ENCODE peak calls at places on chromosome 7, in six cellular contexts. One of them, this sample, is unnamed.

GRCh38 chr7:30562498-30562897 is 32.2 kb upstream of the GARS1 start:
- ATAC-seq in gastrocnemius medialis: no peak
- ATAC-seq in effector memory CD8-positive, alpha-beta T cell: no peak
- ATAC-seq in aorta: no peak
- ATAC-seq in mucosa of descending colon: no peak
- ATAC-seq in upper lobe of right lung: no peak
- ATAC-seq in this sample: no peak

GRCh38 chr7:150965273-150965830 is 12.8 kb downstream of the KCNH2 start:
- ATAC-seq in gastrocnemius medialis: no peak
- ATAC-seq in effector memory CD8-positive, alpha-beta T cell: no peak
- ATAC-seq in aorta: no peak
- ATAC-seq in mucosa of descending colon: no peak
- ATAC-seq in upper lobe of right lung: no peak
- ATAC-seq in this sample: no peak

GRCh38 chr7:16026253-16027020 is 340.0 kb upstream of the MEOX2 start:
- ATAC-seq in gastrocnemius medialis: no peak
- ATAC-seq in effector memory CD8-positive, alpha-beta T cell: no peak
- ATAC-seq in aorta: peak; percentile 33
- ATAC-seq in mucosa of descending colon: no peak
- ATAC-seq in upper lobe of right lung: no peak
- ATAC-seq in this sample: no peak

GRCh38 chr7:47195641-47196040 is 386.3 kb downstream of the TNS3 start:
- ATAC-seq in gastrocnemius medialis: no peak
- ATAC-seq in effector memory CD8-positive, alpha-beta T cell: no peak
- ATAC-seq in aorta: no peak
- ATAC-seq in mucosa of descending colon: no peak
- ATAC-seq in upper lobe of right lung: no peak
- ATAC-seq in this sample: no peak

GRCh38 chr7:21960922-21961321 is 15.2 kb upstream of the CDCA7L start:
- ATAC-seq in gastrocnemius medialis: no peak
- ATAC-seq in effector memory CD8-positive, alpha-beta T cell: no peak
- ATAC-seq in aorta: no peak
- ATAC-seq in mucosa of descending colon: no peak
- ATAC-seq in upper lobe of right lung: no peak
- ATAC-seq in this sample: no peak

GRCh38 chr7:107666804-107667203 is 6.2 kb downstream of the SLC26A4 start:
- ATAC-seq in gastrocnemius medialis: no peak
- ATAC-seq in effector memory CD8-positive, alpha-beta T cell: no peak
- ATAC-seq in aorta: no peak
- ATAC-seq in mucosa of descending colon: no peak
- ATAC-seq in upper lobe of right lung: no peak
- ATAC-seq in this sample: no peak

GRCh38 chr7:73758581-73759138 is 11.4 kb downstream of the CLDN3 start:
- ATAC-seq in gastrocnemius medialis: peak; percentile 74
- ATAC-seq in effector memory CD8-positive, alpha-beta T cell: no peak
- ATAC-seq in aorta: no peak
- ATAC-seq in mucosa of descending colon: peak; percentile 95
- ATAC-seq in upper lobe of right lung: no peak
- ATAC-seq in this sample: no peak

GRCh38 chr7:139340037-139340807 is 915 bp upstream of the FMC1 start:
- ATAC-seq in gastrocnemius medialis: peak; percentile 89
- ATAC-seq in effector memory CD8-positive, alpha-beta T cell: peak; percentile 82
- ATAC-seq in aorta: peak; percentile 94
- ATAC-seq in mucosa of descending colon: peak; percentile 87
- ATAC-seq in upper lobe of right lung: peak; percentile 88
- ATAC-seq in this sample: peak; percentile 83

GRCh38 chr7:117312593-117312992 is 10.3 kb downstream of the WNT2 start:
- ATAC-seq in gastrocnemius medialis: no peak
- ATAC-seq in effector memory CD8-positive, alpha-beta T cell: no peak
- ATAC-seq in aorta: no peak
- ATAC-seq in mucosa of descending colon: no peak
- ATAC-seq in upper lobe of right lung: no peak
- ATAC-seq in this sample: no peak

GRCh38 chr7:69603937-69604494 is 5.7 kb downstream of the AUTS2 start:
- ATAC-seq in gastrocnemius medialis: no peak
- ATAC-seq in effector memory CD8-positive, alpha-beta T cell: peak; percentile 93
- ATAC-seq in aorta: no peak
- ATAC-seq in mucosa of descending colon: no peak
- ATAC-seq in upper lobe of right lung: no peak
- ATAC-seq in this sample: peak; percentile 76

GRCh38 chr7:4549681-4550080 is 132.4 kb upstream of the FOXK1 start:
- ATAC-seq in gastrocnemius medialis: no peak
- ATAC-seq in effector memory CD8-positive, alpha-beta T cell: no peak
- ATAC-seq in aorta: peak; percentile 87
- ATAC-seq in mucosa of descending colon: no peak
- ATAC-seq in upper lobe of right lung: peak; percentile 37
- ATAC-seq in this sample: no peak